ENCODE peak calls at places on chromosomes 12 and 14, in four cellular contexts. I is stimulated activated CD4-positive, alpha-beta T cell treated with anti-CD3 and anti-CD28 coated beads, TNF-alpha, amount 100 ng/mL, for 48 hours; A is dorsolateral prefrontal cortex; F is fibroblast of the conjunctiva. E is an unnamed sample.

GRCh38 chr14:105159344-105159743 is 9.2 kb downstream of the JAG2 start:
- DNase-seq in I (no peak), A (no peak), F (no peak), E (no peak)

GRCh38 chr12:25648460-25648859 is 95.4 kb upstream of the LMNTD1 start:
- DNase-seq in I (no peak), A (no peak), F (peak), E (peak)

GRCh38 chr12:115870021-115870420 is 407.5 kb downstream of the MED13L start:
- DNase-seq in I (no peak), A (no peak), F (no peak), E (no peak)

GRCh38 chr14:23373041-23373440 is 432 bp downstream of the IL25 start:
- DNase-seq in I (no peak), A (no peak), F (no peak), E (no peak)

GRCh38 chr12:115468087-115468510 is 784.1 kb upstream of the TBX3 start:
- DNase-seq in I (no peak), A (no peak), F (no peak), E (no peak)

GRCh38 chr12:11812558-11813421 is 163.3 kb downstream of the ETV6 start:
- DNase-seq in I (no peak), A (no peak), F (no peak), E (peak)

GRCh38 chr14:73785336-73785833 is 66.2 kb upstream of the PTGR2 start:
- DNase-seq in I (no peak), A (no peak), F (no peak), E (no peak)

GRCh38 chr12:109840349-109841073 is 7.3 kb upstream of the TRPV4 start:
- DNase-seq in I (no peak), A (no peak), F (no peak), E (no peak)

GRCh38 chr12:62581288-62582064 is 114.8 kb downstream of the MON2 start:
- DNase-seq in I (no peak), A (no peak), F (peak), E (no peak)

GRCh38 chr12:71684081-71684480 is 1.8 kb upstream of the TMEM19 start:
- DNase-seq in I (no peak), A (no peak), F (no peak), E (no peak)

GRCh38 chr12:52870361-52871290 is 21.8 kb upstream of the KRT78 start:
- DNase-seq in I (peak), A (no peak), F (no peak), E (peak)

GRCh38 chr14:75294649-75295033 is 16.0 kb downstream of the FOS start:
- DNase-seq in I (no peak), A (no peak), F (no peak), E (no peak)

GRCh38 chr12:31029466-31029865 is 44.2 kb upstream of the DDX11 start:
- DNase-seq in I (no peak), A (no peak), F (no peak), E (peak)

GRCh38 chr12:17215754-17216153 is 609.8 kb upstream of the LMO3 start:
- DNase-seq in I (no peak), A (no peak), F (no peak), E (no peak)

GRCh38 chr14:67487937-67488893 is at the start of gene TMEM229B:
- DNase-seq in I (peak), A (no peak), F (no peak), E (peak)

GRCh38 chr12:14993117-14993516 is 20.3 kb downstream of the PDE6H start:
- DNase-seq in I (no peak), A (no peak), F (no peak), E (no peak)

GRCh38 chr14:100291305-100292075 is 14.8 kb downstream of the SLC25A29 start:
- DNase-seq in I (no peak), A (peak), F (no peak), E (no peak)

GRCh38 chr14:67653651-67654280 is 20.7 kb downstream of the VTI1B start:
- DNase-seq in I (no peak), A (no peak), F (peak), E (no peak)